ENCODE peak calls at places on chromosome 12, in seven cellular contexts. R, D, A, W, Q, U and E are unnamed samples.

GRCh38 chr12:110775997-110776396 is 33.3 kb upstream of the PPP1CC start:
- DNase-seq in D (no peak), W (no peak), R (no peak), Q (no peak), U (no peak), A (no peak), E (no peak)

GRCh38 chr12:47105914-47106674 is 26.3 kb upstream of the AMIGO2 start:
- DNase-seq in W (no peak), D (no peak), Q (no peak), A (no peak), R (no peak), U (no peak), E (no peak)

GRCh38 chr12:92021665-92022033 is 124.0 kb downstream of the BTG1 start:
- DNase-seq in D (no peak), W (no peak), Q (no peak), U (no peak), A (no peak), R (no peak), E (no peak)

GRCh38 chr12:29455087-29455486 is 42.4 kb downstream of the OVCH1 start:
- DNase-seq in R (no peak), U (no peak), D (no peak), A (no peak), Q (no peak), W (no peak), E (no peak)

GRCh38 chr12:3352230-3352629 is 138.8 kb upstream of the PRMT8 start:
- DNase-seq in A (no peak), Q (no peak), W (no peak), R (no peak), D (no peak), U (no peak), E (no peak)

GRCh38 chr12:26791328-26791791 is 41.6 kb downstream of the ITPR2 start:
- DNase-seq in Q (no peak), U (no peak), R (no peak), A (peak), D (no peak), W (peak), E (no peak)

GRCh38 chr12:97946701-97947100 is 484.1 kb downstream of the RMST start:
- DNase-seq in W (no peak), U (no peak), A (no peak), D (no peak), R (no peak), Q (no peak), E (no peak)

GRCh38 chr12:71846322-71846940 is 6.9 kb downstream of the TBC1D15 start:
- DNase-seq in W (peak), A (no peak), R (peak), Q (no peak), D (no peak), U (no peak), E (no peak)

GRCh38 chr12:138898-139534 is 72.4 kb downstream of the IQSEC3 start:
- DNase-seq in A (no peak), R (peak), D (peak), U (no peak), W (peak), Q (peak), E (no peak)

GRCh38 chr12:108646597-108647190 is 13.0 kb upstream of the SELPLG start:
- DNase-seq in W (peak), D (no peak), R (no peak), A (no peak), Q (no peak), U (no peak), E (no peak)

GRCh38 chr12:109793411-109793810 is 39.8 kb downstream of the TRPV4 start:
- DNase-seq in U (no peak), A (no peak), R (no peak), D (no peak), Q (no peak), W (no peak), E (no peak)

GRCh38 chr12:62971769-62972525 is 37.0 kb upstream of the PPM1H start:
- DNase-seq in U (no peak), R (no peak), Q (no peak), D (no peak), A (no peak), W (no peak), E (no peak)

GRCh38 chr12:58678753-58679152 is 241.6 kb downstream of the LRIG3 start:
- DNase-seq in W (no peak), U (no peak), D (no peak), A (no peak), Q (no peak), R (no peak), E (no peak)

GRCh38 chr12:65278576-65279386 is at the start of gene MSRB3:
- DNase-seq in Q (peak), A (no peak), U (peak), W (peak), R (peak), D (peak), E (no peak)

GRCh38 chr12:32542550-32543229 is 136.4 kb upstream of the DNM1L start:
- DNase-seq in W (no peak), A (no peak), U (no peak), Q (no peak), D (no peak), R (no peak), E (no peak)

GRCh38 chr12:55681142-55682077 is 26.3 kb downstream of the ITGA7 start:
- DNase-seq in A (no peak), R (peak), U (peak), D (peak), W (peak), Q (peak), E (peak)

GRCh38 chr12:97758586-97758985 is 296.0 kb downstream of the RMST start:
- DNase-seq in W (no peak), U (no peak), R (no peak), Q (no peak), A (no peak), D (no peak), E (no peak)

GRCh38 chr12:108704527-108704926 is 26.8 kb downstream of the CORO1C start:
- DNase-seq in D (no peak), A (no peak), Q (no peak), W (no peak), U (no peak), R (no peak), E (no peak)

GRCh38 chr12:189622-189962 is 24.4 kb downstream of the SLC6A12 start:
- DNase-seq in A (no peak), Q (no peak), W (no peak), R (no peak), D (no peak), U (no peak), E (no peak)

GRCh38 chr12:55929306-55929791 is 1.6 kb upstream of the DGKA start:
- DNase-seq in R (no peak), W (no peak), A (peak), D (no peak), U (no peak), Q (peak), E (no peak)

GRCh38 chr12:1560704-1561103 is 33.7 kb downstream of the FBXL14 start:
- DNase-seq in A (no peak), W (no peak), U (no peak), D (no peak), R (no peak), Q (no peak), E (no peak)

GRCh38 chr12:52630609-52631200 is 12.3 kb upstream of the KRT73 start:
- DNase-seq in R (no peak), A (no peak), U (no peak), Q (no peak), W (no peak), D (no peak), E (no peak)

GRCh38 chr12:97758102-97758501 is 295.5 kb downstream of the RMST start:
- DNase-seq in Q (no peak), U (no peak), W (no peak), R (no peak), D (no peak), A (no peak), E (no peak)

GRCh38 chr12:106341086-106341879 is 16.3 kb upstream of the POLR3B start:
- DNase-seq in W (peak), U (no peak), R (no peak), A (no peak), D (peak), Q (no peak), E (no peak)

GRCh38 chr12:66688836-66689439 is 10.1 kb upstream of the GRIP1 start:
- DNase-seq in Q (peak), U (peak), W (peak), R (peak), D (peak), A (no peak), E (no peak)

GRCh38 chr12:47818701-47819543 is 781 bp downstream of the HDAC7 start:
- DNase-seq in R (no peak), U (peak), D (peak), W (peak), A (no peak), Q (peak), E (peak)

GRCh38 chr12:30484658-30485057 is 211.0 kb downstream of the IPO8 start:
- DNase-seq in U (no peak), D (no peak), R (no peak), A (no peak), W (peak), Q (no peak), E (no peak)

GRCh38 chr12:45299132-45299692 is 83.3 kb downstream of the ANO6 start:
- DNase-seq in R (peak), Q (no peak), D (no peak), A (no peak), W (peak), U (no peak), E (no peak)

GRCh38 chr12:49357099-49357678 is 10.1 kb upstream of the SPATS2 start:
- DNase-seq in A (no peak), W (peak), U (no peak), R (no peak), Q (no peak), D (no peak), E (no peak)

GRCh38 chr12:105601158-105601557 is 270.7 kb downstream of the C12orf75 start:
- DNase-seq in D (no peak), U (no peak), Q (no peak), A (no peak), R (no peak), W (no peak), E (no peak)

DNA sequence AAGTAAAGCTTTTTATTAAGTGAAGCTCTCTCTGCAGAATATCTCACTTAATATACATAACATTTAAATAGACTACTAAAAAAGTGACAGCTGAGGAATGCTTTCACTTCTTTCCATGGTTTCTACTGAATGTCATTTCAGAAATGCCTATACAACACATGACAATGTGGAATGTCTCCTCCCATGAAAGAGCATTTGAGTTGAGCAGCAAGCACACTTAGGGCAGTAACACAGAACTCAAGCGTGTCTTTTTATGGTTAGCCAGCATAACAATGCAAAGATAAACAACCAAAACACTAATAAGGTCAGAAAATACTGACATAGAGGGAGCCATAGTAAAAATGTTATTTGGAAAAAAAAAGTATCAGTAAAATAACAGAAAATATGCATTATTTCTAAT is 9.4 kb downstream of the PPP1R12A start:
- DNase-seq in Q (no peak), W (no peak), R (no peak), D (no peak), A (no peak), U (no peak), E (no peak)
- H3K27ac ChIP-seq in Q (no peak), W (no peak), R (no peak), D (peak), A (no peak), U (no peak), E (no peak)

GRCh38 chr12:130938186-130938585 is 15.5 kb upstream of the ADGRD1 start:
- DNase-seq in D (no peak), R (no peak), A (no peak), Q (no peak), W (no peak), U (no peak), E (no peak)
- H3K27ac ChIP-seq in D (no peak), R (no peak), A (no peak), Q (no peak), W (no peak), U (no peak), E (no peak)

GRCh38 chr12:96234591-96235496 is 40.7 kb downstream of the ELK3 start:
- DNase-seq in U (no peak), A (no peak), W (no peak), Q (no peak), R (no peak), D (no peak), E (no peak)
- H3K27ac ChIP-seq in U (peak), A (no peak), W (peak), Q (peak), R (no peak), D (peak), E (peak)

GRCh38 chr12:122939151-122939550 is 27.1 kb downstream of the ABCB9 start:
- DNase-seq in W (no peak), U (no peak), Q (no peak), D (no peak), R (no peak), A (no peak), E (no peak)

GRCh38 chr12:122932207-122932606 is 34.1 kb downstream of the ABCB9 start:
- DNase-seq in U (no peak), D (no peak), R (no peak), A (no peak), Q (no peak), W (no peak), E (no peak)

GRCh38 chr12:122937622-122938091 is 28.6 kb downstream of the ABCB9 start:
- DNase-seq in Q (no peak), D (no peak), W (no peak), U (no peak), R (no peak), A (no peak), E (no peak)

GRCh38 chr12:122935318-122935717 is 30.9 kb downstream of the ABCB9 start:
- DNase-seq in R (no peak), D (no peak), W (no peak), Q (no peak), A (no peak), U (no peak), E (no peak)

GRCh38 chr12:122934722-122935121 is 31.5 kb downstream of the ABCB9 start:
- DNase-seq in W (no peak), Q (no peak), A (peak), U (no peak), D (no peak), R (no peak), E (no peak)
- H3K27ac ChIP-seq in W (no peak), Q (no peak), A (peak), U (no peak), D (no peak), R (no peak), E (no peak)

DNA sequence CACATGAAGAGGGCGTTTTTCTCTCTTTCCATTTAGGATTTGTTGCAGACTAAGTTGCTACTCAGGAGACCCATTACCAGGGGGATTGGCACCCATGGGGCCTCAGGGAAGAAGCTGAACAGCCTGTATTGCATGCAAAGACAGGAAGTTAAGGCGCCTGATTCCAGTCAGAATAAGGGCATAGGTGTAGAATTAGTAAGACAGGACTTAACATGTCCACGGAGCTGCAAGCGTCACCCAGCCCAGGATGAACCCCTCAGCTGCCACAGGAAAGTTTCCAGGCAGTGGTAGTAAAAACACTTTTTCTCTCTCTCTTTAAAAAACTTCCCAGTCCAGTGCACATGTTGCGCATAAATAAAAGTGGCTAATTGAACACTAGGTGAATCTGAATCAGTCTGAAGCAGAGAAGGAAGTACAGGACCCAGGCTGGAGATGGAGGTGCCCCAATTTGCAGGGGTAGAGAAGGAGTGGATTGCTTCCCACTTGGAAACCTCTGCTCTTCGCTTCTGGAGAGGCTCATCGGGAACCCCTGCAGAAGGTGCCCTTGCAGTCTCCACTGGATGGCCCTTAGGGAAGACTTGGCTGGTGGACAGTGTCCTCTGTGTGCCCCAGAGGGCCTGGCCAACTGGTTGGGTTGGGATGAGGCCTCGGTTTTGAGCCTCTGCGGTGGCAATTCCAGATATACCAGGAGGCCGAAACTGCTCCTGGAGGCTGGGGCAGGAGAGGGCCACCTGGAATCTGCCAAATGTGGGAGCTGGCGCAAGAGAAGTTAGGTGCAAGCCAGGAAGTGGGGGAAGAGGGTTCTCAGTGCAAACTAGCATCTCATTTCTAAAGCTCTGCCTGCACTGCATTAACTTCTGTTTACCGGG is 10.7 kb upstream of the TBX3 start:
- DNase-seq in R (no peak), Q (no peak), D (no peak), W (no peak), A (no peak), U (no peak), E (no peak)
- H3K27ac ChIP-seq in R (no peak), Q (no peak), D (no peak), W (no peak), A (no peak), U (no peak), E (no peak)

GRCh38 chr12:68428724-68429580 is 96.8 kb upstream of the MDM1 start:
- DNase-seq in D (no peak), Q (no peak), R (no peak), U (no peak), A (no peak), W (peak), E (no peak)
- H3K27ac ChIP-seq in D (no peak), Q (no peak), R (no peak), U (no peak), A (no peak), W (no peak), E (no peak)